ENCODE peak calls at places on chromosomes 13 and 19, in four cellular contexts. H is stomach, R is tibial nerve, Y is A549. L is an unnamed sample. For H3K9me3, the result is how much of the 10 kb centered on the place peaks cover.

GRCh38 chr13:47519626-47520025 is 481.4 kb downstream of the SUCLA2 start:
- DNase-seq in R (no peak), H (no peak), Y (no peak), L (no peak)

GRCh38 chr19:44754743-44755066 is 6.2 kb downstream of the BCL3 start:
- DNase-seq in Y (no peak), H (no peak), R (no peak), L (no peak)

GRCh38 chr19:16383584-16384161 is 59.0 kb downstream of the KLF2 start:
- DNase-seq in R (no peak), H (no peak), Y (no peak), L (no peak)

GRCh38 chr13:104098421-104098820 is 1032.2 kb upstream of the SLC10A2 start:
- DNase-seq in H (no peak), R (no peak), Y (no peak), L (no peak)

GRCh38 chr13:41802684-41803554 is 158.0 kb downstream of the VWA8 start:
- DNase-seq in R (no peak), Y (no peak), H (no peak), L (no peak)

GRCh38 chr19:4342421-4343055 is 824 bp upstream of the MPND start:
- DNase-seq in Y (peak), H (peak), R (peak), L (peak)

GRCh38 chr19:44925114-44925891 is 10.9 kb downstream of the APOC1 start:
- DNase-seq in H (peak), Y (no peak), R (peak), L (peak)

GRCh38 chr19:19817357-19817756 is 4.2 kb downstream of the ZNF506 start:
- DNase-seq in R (no peak), H (no peak), Y (no peak), L (no peak)

GRCh38 chr19:17406039-17406886 is 833 bp upstream of the BST2 start:
- DNase-seq in Y (no peak), R (no peak), H (no peak), L (no peak)
- H3K27ac ChIP-seq in Y (no peak), R (peak), H (peak), L (peak)

DNA sequence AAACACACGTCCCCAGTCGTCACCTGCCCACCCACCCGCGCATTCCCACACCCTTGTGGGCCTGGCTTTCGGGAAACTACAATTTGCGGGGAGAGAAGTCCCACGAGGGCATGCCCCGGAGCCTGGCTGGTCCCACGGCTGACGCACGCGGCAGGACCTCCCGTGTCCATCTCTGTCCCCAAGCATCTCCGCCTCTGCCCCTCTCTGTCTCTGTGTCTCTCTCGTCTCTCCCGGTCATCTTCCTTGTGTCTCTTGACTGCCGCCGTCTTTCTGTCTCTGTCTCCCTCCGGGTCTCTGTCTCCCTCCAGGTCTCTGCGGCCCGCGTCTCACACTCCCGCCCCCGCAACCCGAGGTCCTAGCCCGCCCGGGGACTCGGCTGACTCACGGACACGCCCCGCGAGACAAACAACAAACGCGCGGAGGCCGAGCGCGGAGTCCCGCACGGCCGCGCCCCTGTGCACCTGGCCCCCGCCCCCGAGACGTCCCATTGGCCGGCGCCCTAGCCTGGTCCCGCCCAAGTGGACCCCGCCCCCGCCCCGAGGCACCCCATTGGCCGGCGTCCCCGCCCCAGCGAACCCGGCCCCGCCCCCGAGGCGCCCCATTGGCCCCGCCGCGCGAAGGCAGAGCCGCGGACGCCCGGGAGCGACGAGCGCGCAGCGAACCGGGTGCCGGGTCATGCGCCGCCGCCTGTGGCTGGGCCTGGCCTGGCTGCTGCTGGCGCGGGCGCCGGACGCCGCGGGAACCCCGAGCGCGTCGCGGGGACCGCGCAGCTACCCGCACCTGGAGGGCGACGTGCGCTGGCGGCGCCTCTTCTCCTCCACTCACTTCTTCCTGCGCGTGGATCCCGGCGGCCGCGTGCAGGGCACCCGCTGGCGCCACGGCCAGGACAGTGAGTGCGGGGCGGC is at the start of gene FGF22:
- DNase-seq in H (peak), Y (peak), R (peak), L (peak)
- TF ChIP-seq EP300 in H (no peak), Y (no peak), R (no peak), L (no peak)

DNA sequence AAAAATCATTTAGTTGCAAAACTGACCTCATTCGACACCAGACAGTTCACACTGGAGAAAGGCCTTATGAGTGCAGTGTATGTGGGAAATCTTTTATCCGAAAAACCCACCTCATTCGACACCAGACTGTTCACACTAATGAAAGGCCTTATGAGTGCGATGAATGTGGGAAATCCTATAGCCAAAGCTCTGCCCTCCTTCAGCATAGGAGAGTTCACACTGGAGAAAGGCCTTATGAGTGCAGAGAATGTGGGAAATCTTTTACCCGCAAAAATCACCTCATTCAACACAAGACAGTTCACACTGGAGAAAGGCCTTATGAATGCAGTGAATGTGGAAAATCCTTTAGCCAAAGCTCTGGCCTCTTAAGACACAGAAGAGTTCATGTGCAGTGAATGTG is 7.1 kb upstream of the ZNF134 start:
- DNase-seq in H (no peak), Y (no peak), R (no peak), L (no peak)
- H3K9me3 ChIP-seq in H (half or more), Y (half or more), R (half or more), L (under half)

GRCh38 chr19:13028027-13028426 is 32.8 kb downstream of the NFIX start:
- DNase-seq in R (no peak), Y (no peak), H (no peak), L (no peak)

GRCh38 chr19:13031917-13032623 is 36.8 kb downstream of the NFIX start:
- DNase-seq in H (no peak), Y (no peak), R (no peak), L (no peak)

GRCh38 chr19:13029301-13029880 is 34.1 kb downstream of the NFIX start:
- DNase-seq in H (no peak), Y (no peak), R (no peak), L (no peak)

GRCh38 chr19:13027557-13027956 is 32.3 kb downstream of the NFIX start:
- DNase-seq in Y (no peak), H (no peak), R (no peak), L (no peak)

DNA sequence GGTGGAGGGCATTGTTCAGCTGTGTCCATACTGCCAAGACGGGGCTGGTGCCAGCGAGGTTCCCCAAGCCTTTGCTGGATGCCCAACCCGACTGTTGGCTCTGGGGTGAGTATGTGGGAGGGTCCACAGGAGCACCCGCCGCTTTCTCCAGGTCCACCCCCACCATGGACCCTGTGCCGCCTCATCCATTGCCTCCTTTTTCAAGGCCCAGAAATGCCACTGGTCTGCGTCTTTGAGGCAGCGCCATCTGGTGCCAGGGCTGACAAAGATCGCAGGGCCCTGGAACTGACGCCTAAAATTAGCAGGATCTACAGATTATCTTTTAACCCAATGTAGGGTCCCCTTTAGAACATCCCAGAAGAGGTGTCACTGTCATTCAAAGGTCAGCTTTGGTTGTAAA is 34.6 kb downstream of the NFIX start:
- DNase-seq in H (peak), Y (no peak), R (no peak), L (no peak)
- H3K27ac ChIP-seq in H (peak), Y (no peak), R (peak), L (no peak)

GRCh38 chr13:44870456-44870929 is 118.8 kb downstream of the NUFIP1 start:
- DNase-seq in H (peak), Y (no peak), R (peak), L (no peak)
- TF ChIP-seq EP300 in H (no peak), Y (no peak), R (no peak), L (no peak)

GRCh38 chr19:6876790-6877189 is 10.6 kb upstream of the ADGRE1 start:
- DNase-seq in R (no peak), Y (no peak), H (no peak), L (no peak)

GRCh38 chr19:6877766-6878165 is 9.6 kb upstream of the ADGRE1 start:
- DNase-seq in R (no peak), Y (no peak), H (no peak), L (no peak)

GRCh38 chr19:6873708-6874431 is 13.5 kb upstream of the ADGRE1 start:
- DNase-seq in Y (no peak), H (no peak), R (no peak), L (no peak)

GRCh38 chr19:6875218-6875617 is 12.2 kb upstream of the ADGRE1 start:
- DNase-seq in Y (no peak), R (no peak), H (no peak), L (no peak)
- H3K9me3 ChIP-seq in Y (under half), R (under half), H (under half), L (under half)

L was measured in ovary.